ENCODE peak calls at places on chromosomes 13 and 19, in four cellular contexts. T, N, O and S are unnamed samples.

GRCh38 chr19:7348587-7349230 is at the start of gene ARHGEF18:
- DNase-seq in N (no peak), O (no peak), T (no peak), S (no peak)

GRCh38 chr19:1267441-1268391 is 1.4 kb upstream of the CIRBP start:
- DNase-seq in N (no peak), O (peak; percentile 75), T (no peak), S (no peak)

GRCh38 chr19:47296036-47296435 is 13.6 kb upstream of the C5AR1 start:
- DNase-seq in N (peak; percentile 85), O (peak; percentile 81), T (peak; percentile 91), S (peak; percentile 96)

GRCh38 chr19:2149980-2150793 is 1.2 kb downstream of the AP3D1 start:
- DNase-seq in N (no peak), O (peak; percentile 33), T (no peak), S (no peak)

GRCh38 chr13:29479716-29480492 is 115.6 kb downstream of the SLC7A1 start:
- DNase-seq in N (no peak), T (no peak), O (no peak), S (peak; percentile 39)

GRCh38 chr13:36981156-36981743 is 17.9 kb downstream of the ALG5 start:
- DNase-seq in T (no peak), N (no peak), O (peak; percentile 68), S (no peak)

GRCh38 chr19:12672744-12673143 is 6.1 kb downstream of the WDR83 start:
- DNase-seq in T (no peak), N (no peak), O (no peak), S (no peak)

GRCh38 chr13:73924607-73925006 is 209.6 kb downstream of the KLF12 start:
- DNase-seq in N (no peak), O (no peak), T (no peak), S (no peak)

GRCh38 chr13:64928704-64929499 is 2301.2 kb downstream of the PCDH9 start:
- DNase-seq in O (peak; percentile 91), N (no peak), T (no peak), S (peak; percentile 92)

GRCh38 chr13:71590654-71591148 is 276.3 kb downstream of the DACH1 start:
- DNase-seq in T (no peak), N (no peak), O (no peak), S (no peak)

GRCh38 chr13:98401936-98402335 is 175.0 kb downstream of the STK24 start:
- DNase-seq in O (no peak), T (peak; percentile 10), N (no peak), S (no peak)

GRCh38 chr13:40352807-40353562 is 313.5 kb downstream of the FOXO1 start:
- DNase-seq in N (no peak), O (no peak), T (no peak), S (no peak)

GRCh38 chr13:88162076-88162702 is 491.0 kb downstream of the SLITRK5 start:
- DNase-seq in N (no peak), T (no peak), O (no peak), S (no peak)

GRCh38 chr19:39409886-39410619 is 2.4 kb upstream of the PLEKHG2 start:
- DNase-seq in N (no peak), O (peak; percentile 90), T (no peak), S (peak; percentile 61)

GRCh38 chr13:46577656-46578589 is 25.0 kb downstream of the LRCH1 start:
- DNase-seq in T (no peak), N (no peak), O (peak; percentile 33), S (no peak)

GRCh38 chr19:12202250-12202649 is 39.4 kb downstream of the ZNF136 start:
- DNase-seq in O (no peak), N (no peak), T (peak; percentile 31), S (peak; percentile 17)

GRCh38 chr19:39212377-39212742 is 8.3 kb upstream of the SYCN start:
- DNase-seq in O (peak; percentile 11), N (no peak), T (peak; percentile 70), S (peak; percentile 36)

GRCh38 chr19:48997972-48998371 is 4.3 kb downstream of the RUVBL2 start:
- DNase-seq in T (peak; percentile 86), O (peak; percentile 70), N (peak; percentile 43), S (peak; percentile 80)

GRCh38 chr13:22432690-22433089 is 748.1 kb upstream of the SGCG start:
- DNase-seq in N (no peak), T (no peak), O (no peak), S (no peak)

GRCh38 chr19:6216996-6217751 is 62.6 kb downstream of the MLLT1 start:
- DNase-seq in O (peak; percentile 96), T (no peak), N (peak; percentile 92), S (no peak)

GRCh38 chr19:42440357-42441046 is 2.2 kb downstream of the CXCL17 start:
- DNase-seq in O (peak; percentile 61), T (peak; percentile 69), N (peak; percentile 68), S (peak; percentile 51)

GRCh38 chr13:46864941-46865340 is 31.9 kb downstream of the HTR2A start:
- DNase-seq in O (no peak), T (no peak), N (no peak), S (no peak)

GRCh38 chr19:38617764-38618589 is at the start of gene MAP4K1:
- DNase-seq in N (no peak), O (no peak), T (no peak), S (no peak)

GRCh38 chr19:5588441-5588840 is 20.7 kb upstream of the TINCR start:
- DNase-seq in T (no peak), O (no peak), N (no peak), S (no peak)

GRCh38 chr13:40490086-40490723 is 176.2 kb downstream of the FOXO1 start:
- DNase-seq in T (no peak), N (no peak), O (no peak), S (no peak)

GRCh38 chr19:46009530-46010510 is 13.0 kb downstream of the PGLYRP1 start:
- DNase-seq in O (peak; percentile 77), N (peak; percentile 77), T (peak; percentile 86), S (peak; percentile 24)

GRCh38 chr19:46970815-46971214 is 48.8 kb upstream of the NPAS1 start:
- DNase-seq in T (no peak), O (peak; percentile 93), N (no peak), S (no peak)

GRCh38 chr13:75153386-75153785 is 328.6 kb downstream of the TBC1D4 start:
- DNase-seq in O (no peak), N (no peak), T (no peak), S (no peak)

GRCh38 chr13:69423844-69424243 is 683.8 kb upstream of the ATXN8OS start:
- DNase-seq in T (no peak), N (no peak), O (no peak), S (no peak)

GRCh38 chr13:21676611-21677021 is 5.7 kb downstream of the FGF9 start:
- DNase-seq in O (no peak), T (peak; percentile 73), N (peak; percentile 6), S (no peak)

GRCh38 chr13:47859129-47859528 is 141.9 kb downstream of the SUCLA2 start:
- DNase-seq in N (no peak), T (no peak), O (no peak), S (no peak)

GRCh38 chr19:5829567-5830315 is 9.8 kb downstream of the FUT6 start:
- DNase-seq in O (no peak), N (no peak), T (no peak), S (no peak)

GRCh38 chr13:20566424-20566916 is 487 bp upstream of the IFT88 start:
- DNase-seq in N (no peak), O (peak; percentile 84), T (no peak), S (peak; percentile 87)

GRCh38 chr13:69565334-69565733 is 542.3 kb upstream of the ATXN8OS start:
- DNase-seq in N (no peak), O (peak; percentile 85), T (peak; percentile 64), S (peak; percentile 57)

GRCh38 chr19:31214997-31215396 is 134.2 kb downstream of the TSHZ3 start:
- DNase-seq in T (no peak), N (no peak), O (no peak), S (no peak)

GRCh38 chr13:100673376-100673830 is 1.2 kb downstream of the TMTC4 start:
- DNase-seq in N (no peak), T (peak; percentile 47), O (no peak), S (no peak)

GRCh38 chr19:12703056-12703455 is 6.6 kb upstream of the FBXW9 start:
- DNase-seq in N (peak; percentile 85), O (peak; percentile 55), T (peak; percentile 95), S (no peak)

GRCh38 chr13:110397445-110397844 is 90.4 kb downstream of the COL4A2 start:
- DNase-seq in N (no peak), O (no peak), T (no peak), S (no peak)

GRCh38 chr19:20640545-20640944 is 20.8 kb downstream of the ZNF626 start:
- DNase-seq in N (no peak), T (no peak), O (no peak), S (no peak)

DNA sequence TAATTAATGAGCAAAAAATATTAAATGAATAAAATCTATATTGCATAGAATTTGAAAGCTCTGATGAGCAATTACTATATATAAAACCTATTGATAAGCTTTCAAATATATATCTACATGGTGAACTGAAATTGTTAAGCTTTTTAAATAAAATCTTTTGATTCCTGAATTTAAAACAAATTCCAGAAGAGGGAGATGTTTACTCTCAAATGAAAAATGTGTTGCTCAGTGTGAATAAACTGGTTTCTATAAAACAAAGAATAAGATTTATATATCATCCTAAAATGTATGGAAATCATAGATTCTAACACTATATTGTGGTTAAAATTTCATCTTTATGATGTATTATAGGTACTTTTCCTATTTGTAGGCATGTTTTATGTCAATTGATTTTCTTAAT is 171.5 kb upstream of the SLITRK6 start:
- DNase-seq in N (no peak), O (peak; percentile 27), T (no peak), S (no peak)
- H4K91ac ChIP-seq in N (no peak overlapping the region), O (no peak overlapping the region), T (no peak overlapping the region), S (no peak overlapping the region)

GRCh38 chr13:95607363-95607762 is 37.1 kb downstream of the DZIP1 start:
- DNase-seq in O (no peak), N (no peak), T (no peak), S (no peak)
- H4K91ac ChIP-seq in O (no peak overlapping the region), N (no peak overlapping the region), T (no peak overlapping the region), S (no peak overlapping the region)

GRCh38 chr13:113825851-113826250 is 38.0 kb downstream of the GAS6 start:
- DNase-seq in N (no peak), O (no peak), T (no peak), S (no peak)

GRCh38 chr13:113822956-113823744 is 40.7 kb downstream of the GAS6 start:
- DNase-seq in O (no peak), T (no peak), N (no peak), S (no peak)

GRCh38 chr13:113821847-113822246 is 42.0 kb downstream of the GAS6 start:
- DNase-seq in T (no peak), N (no peak), O (no peak), S (no peak)

GRCh38 chr13:113822266-113822665 is 41.6 kb downstream of the GAS6 start:
- DNase-seq in T (no peak), O (no peak), N (no peak), S (no peak)

GRCh38 chr13:113823771-113824170 is 40.1 kb downstream of the GAS6 start:
- DNase-seq in N (no peak), O (no peak), T (no peak), S (no peak)
- H4K91ac ChIP-seq in N (no peak overlapping the region), O (peak overlapping the region; percentile 6), T (no peak overlapping the region), S (no peak overlapping the region)

GRCh38 chr13:23671367-23671766 is 101.2 kb downstream of the TNFRSF19 start:
- DNase-seq in O (no peak), T (no peak), N (no peak), S (no peak)
- H4K91ac ChIP-seq in O (no peak overlapping the region), T (no peak overlapping the region), N (no peak overlapping the region), S (no peak overlapping the region)

GRCh38 chr19:9818734-9819589 is at the start of gene FBXL12:
- DNase-seq in T (peak; percentile 100), N (peak; percentile 100), O (peak; percentile 99), S (peak; percentile 100)

GRCh38 chr19:9823816-9824215 is 3.9 kb upstream of the UBL5 start:
- DNase-seq in N (no peak), O (no peak), T (no peak), S (no peak)

GRCh38 chr19:9819590-9819898 is 665 bp upstream of the FBXL12 start:
- DNase-seq in N (no peak), O (no peak), T (no peak), S (no peak)

GRCh38 chr19:9818175-9818733 is 625 bp downstream of the FBXL12 start:
- DNase-seq in O (no peak), T (no peak), N (no peak), S (peak; percentile 11)
- H4K91ac ChIP-seq in O (peak overlapping the region; percentile 94), T (no peak overlapping the region), N (no peak overlapping the region), S (peak overlapping the region; percentile 90)